ENCODE peak calls at places on chromosomes 16 and 17, in six cellular contexts. One of them, this sample, is unnamed. For H3K27me3, the result is how much of the 10 kb centered on the place peaks cover.

GRCh38 chr17:80352216-80352895 is 62.6 kb upstream of the ENDOV start:
- DNase-seq in IMR-90: no peak
- DNase-seq in neuronal stem cell: no peak
- DNase-seq in H1: no peak
- DNase-seq in mesendoderm: no peak
- DNase-seq in mesenchymal stem cell: no peak
- DNase-seq in this sample: no peak

GRCh38 chr16:85112364-85112763 is at the start of gene CIBAR2:
- DNase-seq in IMR-90: no peak
- DNase-seq in neuronal stem cell: peak
- DNase-seq in H1: peak
- DNase-seq in mesendoderm: peak
- DNase-seq in mesenchymal stem cell: no peak
- DNase-seq in this sample: peak

GRCh38 chr17:14302421-14303099 is 1.7 kb downstream of the HS3ST3B1 start:
- DNase-seq in IMR-90: peak
- DNase-seq in neuronal stem cell: peak
- DNase-seq in H1: peak
- DNase-seq in mesendoderm: peak
- DNase-seq in mesenchymal stem cell: peak
- DNase-seq in this sample: peak

GRCh38 chr16:17476414-17477259 is 5.9 kb upstream of the XYLT1 start:
- DNase-seq in IMR-90: peak
- DNase-seq in neuronal stem cell: no peak
- DNase-seq in H1: peak
- DNase-seq in mesendoderm: peak
- DNase-seq in mesenchymal stem cell: no peak
- DNase-seq in this sample: peak

GRCh38 chr17:82155606-82156005 is 57.0 kb downstream of the CCDC57 start:
- DNase-seq in IMR-90: no peak
- DNase-seq in neuronal stem cell: no peak
- DNase-seq in H1: no peak
- DNase-seq in mesendoderm: no peak
- DNase-seq in mesenchymal stem cell: no peak
- DNase-seq in this sample: no peak

GRCh38 chr16:24568392-24568791 is 29.0 kb downstream of the RBBP6 start:
- DNase-seq in IMR-90: peak
- DNase-seq in neuronal stem cell: no peak
- DNase-seq in H1: no peak
- DNase-seq in mesendoderm: no peak
- DNase-seq in mesenchymal stem cell: no peak
- DNase-seq in this sample: no peak

GRCh38 chr17:78268191-78268874 is 36.9 kb downstream of the TMEM235 start:
- DNase-seq in IMR-90: no peak
- DNase-seq in neuronal stem cell: no peak
- DNase-seq in H1: peak
- DNase-seq in mesendoderm: no peak
- DNase-seq in mesenchymal stem cell: no peak
- DNase-seq in this sample: peak

GRCh38 chr16:28211758-28212531 is at the start of gene XPO6:
- DNase-seq in IMR-90: peak
- DNase-seq in neuronal stem cell: peak
- DNase-seq in H1: peak
- DNase-seq in mesendoderm: peak
- DNase-seq in mesenchymal stem cell: peak
- DNase-seq in this sample: peak

GRCh38 chr16:73093146-73094144 is 45.5 kb upstream of the ZFHX3 start:
- DNase-seq in IMR-90: peak
- DNase-seq in neuronal stem cell: no peak
- DNase-seq in H1: no peak
- DNase-seq in mesendoderm: no peak
- DNase-seq in mesenchymal stem cell: no peak
- DNase-seq in this sample: no peak

GRCh38 chr17:32658470-32659418 is 172.0 kb downstream of the CDK5R1 start:
- DNase-seq in IMR-90: no peak
- DNase-seq in neuronal stem cell: peak
- DNase-seq in H1: no peak
- DNase-seq in mesendoderm: no peak
- DNase-seq in mesenchymal stem cell: no peak
- DNase-seq in this sample: no peak

GRCh38 chr16:15907863-15908478 is 19.6 kb upstream of the CEP20 start:
- DNase-seq in IMR-90: peak
- DNase-seq in neuronal stem cell: peak
- DNase-seq in H1: peak
- DNase-seq in mesendoderm: peak
- DNase-seq in mesenchymal stem cell: peak
- DNase-seq in this sample: peak

GRCh38 chr16:4404247-4404966 is 12.0 kb downstream of the CORO7 start:
- DNase-seq in IMR-90: no peak
- DNase-seq in neuronal stem cell: no peak
- DNase-seq in H1: peak
- DNase-seq in mesendoderm: peak
- DNase-seq in mesenchymal stem cell: peak
- DNase-seq in this sample: peak

GRCh38 chr16:78543066-78543465 is 443.6 kb downstream of the WWOX start:
- DNase-seq in IMR-90: no peak
- DNase-seq in neuronal stem cell: no peak
- DNase-seq in H1: no peak
- DNase-seq in mesendoderm: no peak
- DNase-seq in mesenchymal stem cell: no peak
- DNase-seq in this sample: no peak

GRCh38 chr16:59021751-59022150 is 287.6 kb upstream of the GOT2 start:
- DNase-seq in IMR-90: peak
- DNase-seq in neuronal stem cell: no peak
- DNase-seq in H1: no peak
- DNase-seq in mesendoderm: no peak
- DNase-seq in mesenchymal stem cell: peak
- DNase-seq in this sample: no peak

GRCh38 chr17:6444573-6445335 is 499 bp downstream of the PIMREG start:
- DNase-seq in IMR-90: no peak
- DNase-seq in neuronal stem cell: no peak
- DNase-seq in H1: no peak
- DNase-seq in mesendoderm: no peak
- DNase-seq in mesenchymal stem cell: no peak
- DNase-seq in this sample: no peak

GRCh38 chr16:57576429-57576870 is 34.0 kb downstream of the ADGRG5 start:
- DNase-seq in IMR-90: peak
- DNase-seq in neuronal stem cell: peak
- DNase-seq in H1: peak
- DNase-seq in mesendoderm: peak
- DNase-seq in mesenchymal stem cell: peak
- DNase-seq in this sample: peak

GRCh38 chr17:9587969-9588656 is 11.7 kb downstream of the CFAP52 start:
- DNase-seq in IMR-90: no peak
- DNase-seq in neuronal stem cell: no peak
- DNase-seq in H1: no peak
- DNase-seq in mesendoderm: peak
- DNase-seq in mesenchymal stem cell: no peak
- DNase-seq in this sample: no peak

GRCh38 chr16:85313541-85314208 is 201.4 kb upstream of the CIBAR2 start:
- DNase-seq in IMR-90: peak
- DNase-seq in neuronal stem cell: no peak
- DNase-seq in H1: no peak
- DNase-seq in mesendoderm: no peak
- DNase-seq in mesenchymal stem cell: peak
- DNase-seq in this sample: no peak

GRCh38 chr16:74740795-74741304 is 33.8 kb downstream of the FA2H start:
- DNase-seq in IMR-90: no peak
- DNase-seq in neuronal stem cell: no peak
- DNase-seq in H1: no peak
- DNase-seq in mesendoderm: no peak
- DNase-seq in mesenchymal stem cell: no peak
- DNase-seq in this sample: no peak

GRCh38 chr16:12763517-12763916 is 40.2 kb downstream of the CPPED1 start:
- DNase-seq in IMR-90: peak
- DNase-seq in neuronal stem cell: no peak
- DNase-seq in H1: no peak
- DNase-seq in mesendoderm: peak
- DNase-seq in mesenchymal stem cell: no peak
- DNase-seq in this sample: no peak

GRCh38 chr17:55037828-55038227 is 69.3 kb downstream of the STXBP4 start:
- DNase-seq in IMR-90: no peak
- DNase-seq in neuronal stem cell: no peak
- DNase-seq in H1: no peak
- DNase-seq in mesendoderm: peak
- DNase-seq in mesenchymal stem cell: no peak
- DNase-seq in this sample: no peak

GRCh38 chr16:23072769-23073549 is 76.3 kb downstream of the USP31 start:
- DNase-seq in IMR-90: peak
- DNase-seq in neuronal stem cell: no peak
- DNase-seq in H1: no peak
- DNase-seq in mesendoderm: no peak
- DNase-seq in mesenchymal stem cell: peak
- DNase-seq in this sample: no peak

GRCh38 chr16:89375021-89375420 is 115.3 kb downstream of the ANKRD11 start:
- DNase-seq in IMR-90: peak
- DNase-seq in neuronal stem cell: no peak
- DNase-seq in H1: no peak
- DNase-seq in mesendoderm: no peak
- DNase-seq in mesenchymal stem cell: peak
- DNase-seq in this sample: no peak

GRCh38 chr16:74297296-74297665 is 667 bp downstream of the PSMD7 start:
- DNase-seq in IMR-90: peak
- DNase-seq in neuronal stem cell: no peak
- DNase-seq in H1: no peak
- DNase-seq in mesendoderm: peak
- DNase-seq in mesenchymal stem cell: peak
- DNase-seq in this sample: no peak

GRCh38 chr17:75261336-75262111 is at the start of the genes GGA3 and MRPS7:
- DNase-seq in IMR-90: peak
- DNase-seq in neuronal stem cell: peak
- DNase-seq in H1: peak
- DNase-seq in mesendoderm: peak
- DNase-seq in mesenchymal stem cell: peak
- DNase-seq in this sample: peak
- H2BK5ac ChIP-seq in IMR-90: peak
- H2BK5ac ChIP-seq in neuronal stem cell: peak
- H2BK5ac ChIP-seq in H1: peak
- H2BK5ac ChIP-seq in mesendoderm: peak
- H2BK5ac ChIP-seq in mesenchymal stem cell: peak
- H2BK5ac ChIP-seq in this sample: peak

GRCh38 chr17:36640346-36640745 is 39.0 kb downstream of the MRM1 start:
- DNase-seq in IMR-90: no peak
- DNase-seq in neuronal stem cell: no peak
- DNase-seq in H1: no peak
- DNase-seq in mesendoderm: no peak
- DNase-seq in mesenchymal stem cell: no peak
- DNase-seq in this sample: no peak
- H3K27me3 ChIP-seq in IMR-90: half or more
- H3K27me3 ChIP-seq in neuronal stem cell: under half
- H3K27me3 ChIP-seq in H1: under half
- H3K27me3 ChIP-seq in mesendoderm: under half
- H3K27me3 ChIP-seq in mesenchymal stem cell: half or more
- H3K27me3 ChIP-seq in this sample: under half

DNA sequence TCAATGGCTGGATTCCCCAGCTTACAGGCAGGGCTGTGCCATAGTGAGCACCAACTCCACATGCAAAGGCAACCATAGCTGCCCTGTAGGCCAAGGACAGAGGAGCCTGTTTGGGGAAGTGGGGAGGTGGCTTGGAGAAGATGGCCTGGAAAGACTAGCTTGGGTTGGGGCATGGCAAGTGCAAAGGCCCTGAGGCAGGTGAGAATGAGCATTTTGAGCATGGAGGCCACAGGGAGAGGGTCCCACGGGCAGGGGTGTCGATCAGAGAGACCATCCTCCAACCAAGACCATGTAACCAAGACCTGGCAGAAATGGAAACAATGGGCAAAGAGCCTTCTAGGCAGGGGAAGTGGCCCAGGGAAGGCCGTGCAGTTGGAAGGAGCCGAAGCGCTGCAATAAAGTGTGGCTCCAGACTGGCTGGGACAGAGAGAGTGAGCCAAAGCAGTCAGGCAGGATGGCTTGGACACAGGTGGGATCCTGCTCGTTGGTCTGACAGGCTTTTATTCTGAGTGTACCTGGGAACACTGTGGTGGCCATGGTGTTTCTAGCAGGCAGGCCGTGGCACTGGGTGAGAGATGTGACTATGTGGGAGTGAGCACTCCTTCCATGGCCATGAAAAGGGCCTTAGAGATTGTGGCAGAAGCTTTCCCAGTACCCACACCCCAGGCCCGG is 24.8 kb upstream of the MPRIP start:
- DNase-seq in IMR-90: no peak
- DNase-seq in neuronal stem cell: no peak
- DNase-seq in H1: no peak
- DNase-seq in mesendoderm: no peak
- DNase-seq in mesenchymal stem cell: no peak
- DNase-seq in this sample: no peak
- H2BK5ac ChIP-seq in IMR-90: no peak
- H2BK5ac ChIP-seq in neuronal stem cell: no peak
- H2BK5ac ChIP-seq in H1: no peak
- H2BK5ac ChIP-seq in mesendoderm: no peak
- H2BK5ac ChIP-seq in mesenchymal stem cell: no peak
- H2BK5ac ChIP-seq in this sample: no peak

GRCh38 chr16:67185866-67186134 is 2.0 kb upstream of the MATCAP1 start:
- DNase-seq in IMR-90: no peak
- DNase-seq in neuronal stem cell: no peak
- DNase-seq in H1: no peak
- DNase-seq in mesendoderm: no peak
- DNase-seq in mesenchymal stem cell: no peak
- DNase-seq in this sample: no peak

GRCh38 chr16:67186550-67186950 is 2.8 kb upstream of the MATCAP1 start:
- DNase-seq in IMR-90: no peak
- DNase-seq in neuronal stem cell: no peak
- DNase-seq in H1: no peak
- DNase-seq in mesendoderm: peak
- DNase-seq in mesenchymal stem cell: no peak
- DNase-seq in this sample: no peak

GRCh38 chr16:67185003-67185865 is 1.5 kb upstream of the MATCAP1 start:
- DNase-seq in IMR-90: peak
- DNase-seq in neuronal stem cell: peak
- DNase-seq in H1: peak
- DNase-seq in mesendoderm: peak
- DNase-seq in mesenchymal stem cell: peak
- DNase-seq in this sample: peak

GRCh38 chr16:67188798-67189197 is 1.1 kb downstream of the EXOC3L1 start:
- DNase-seq in IMR-90: no peak
- DNase-seq in neuronal stem cell: no peak
- DNase-seq in H1: no peak
- DNase-seq in mesendoderm: no peak
- DNase-seq in mesenchymal stem cell: no peak
- DNase-seq in this sample: no peak

DNA sequence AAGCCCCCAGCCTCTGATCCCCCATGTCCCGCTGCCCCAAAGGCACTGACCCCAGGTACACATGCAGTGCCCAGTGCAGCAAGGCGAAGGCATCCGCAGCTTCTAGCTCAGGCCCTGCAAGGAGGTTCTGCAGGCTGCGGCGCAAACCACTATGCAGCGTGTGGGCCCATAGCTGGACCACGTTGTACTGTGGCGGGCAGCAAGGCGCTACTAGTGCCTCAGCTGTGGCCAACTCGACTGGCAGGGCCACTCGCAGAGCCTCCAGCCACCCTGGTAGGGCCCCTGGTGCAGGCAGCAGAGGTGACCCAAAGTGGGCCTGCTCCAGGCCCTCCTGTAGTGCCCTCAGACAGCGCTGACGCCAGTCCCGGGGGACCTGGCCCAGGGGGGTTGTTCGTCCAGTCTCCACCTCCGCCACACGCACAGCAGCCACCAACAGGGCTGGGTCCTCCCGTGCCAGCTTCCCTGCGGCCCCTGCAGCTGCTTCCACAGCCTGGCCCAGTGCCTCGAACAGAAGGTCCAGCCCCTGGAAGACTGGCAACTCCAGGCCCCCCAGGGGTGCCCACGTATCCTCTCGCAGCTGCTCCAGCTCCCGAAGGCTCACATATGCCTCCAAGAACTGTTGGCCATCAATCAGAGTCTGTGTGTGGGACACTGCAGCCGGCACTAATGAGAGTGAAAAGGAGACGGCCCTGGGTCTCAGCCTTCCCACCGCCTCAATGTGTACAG is 2.6 kb downstream of the EXOC3L1 start:
- DNase-seq in IMR-90: no peak
- DNase-seq in neuronal stem cell: no peak
- DNase-seq in H1: no peak
- DNase-seq in mesendoderm: no peak
- DNase-seq in mesenchymal stem cell: no peak
- DNase-seq in this sample: no peak
- H3K27me3 ChIP-seq in IMR-90: under half
- H3K27me3 ChIP-seq in neuronal stem cell: under half
- H3K27me3 ChIP-seq in H1: under half
- H3K27me3 ChIP-seq in mesendoderm: under half
- H3K27me3 ChIP-seq in mesenchymal stem cell: under half
- H3K27me3 ChIP-seq in this sample: under half

This sample was measured in H9.